ENCODE peak calls at places on chromosomes 4 and X, in six cellular contexts. D is H4, K is NCI-H2107, E is NCI-H1417, T is AG08396, H is NCI-H2029 treated with DMSO at 0.1 percent for 48 hours. N is an unnamed sample.

GRCh38 chr4:181956502-181956901 is 286.7 kb upstream of the TENM3 start:
- DNase-seq in T (no peak), E (no peak), H (no peak), K (no peak), D (no peak), N (no peak)

GRCh38 chr4:19381068-19381467 is 870.6 kb upstream of the SLIT2 start:
- DNase-seq in H (no peak), E (no peak), K (no peak), T (peak), D (no peak), N (no peak)

GRCh38 chr4:100095729-100096595 is 94.3 kb downstream of the DDIT4L start:
- DNase-seq in H (no peak), D (peak), E (peak), K (no peak), T (peak), N (peak)

GRCh38 chr4:69951602-69952001 is 13.9 kb downstream of the CSN2 start:
- DNase-seq in D (no peak), K (no peak), H (no peak), E (no peak), T (no peak), N (no peak)

GRCh38 chr4:114156371-114156770 is 176.9 kb upstream of the ARSJ start:
- DNase-seq in D (peak), H (no peak), T (no peak), E (no peak), K (no peak), N (no peak)

GRCh38 chr4:84957509-84958420 is 8.7 kb downstream of the WDFY3 start:
- DNase-seq in T (no peak), K (no peak), H (no peak), E (no peak), D (no peak), N (no peak)

GRCh38 chr4:113888006-113888405 is 91.4 kb downstream of the ARSJ start:
- DNase-seq in D (no peak), T (no peak), H (no peak), K (no peak), E (no peak), N (no peak)

GRCh38 chrX:13398073-13398823 is 78.4 kb upstream of the ATXN3L start:
- DNase-seq in D (peak), E (no peak), K (no peak), T (peak), H (no peak), N (no peak)

GRCh38 chr4:15479089-15479912 is 9.6 kb downstream of the CC2D2A start:
- DNase-seq in D (peak), T (peak), H (peak), K (peak), E (peak), N (peak)

GRCh38 chr4:2484169-2484568 is 15.3 kb downstream of the RNF4 start:
- DNase-seq in K (no peak), H (no peak), D (no peak), T (no peak), E (no peak), N (no peak)

GRCh38 chr4:68718447-68719074 is 48.1 kb upstream of the UGT2B15 start:
- DNase-seq in D (no peak), H (no peak), K (no peak), T (no peak), E (no peak), N (no peak)

GRCh38 chr4:73329300-73329699 is 70.7 kb upstream of the ANKRD17 start:
- DNase-seq in T (no peak), D (no peak), E (no peak), K (no peak), H (no peak), N (no peak)